ENCODE peak calls at places on chromosomes 12 and 14, in seven cellular contexts. C is AG09319, D is H7, X is NCI-H2081 treated with DMSO at 0.1 percent for 48 hours, J is NCI-H526, B is NAMALWA, V is mammary epithelial cell. E is an unnamed sample.

GRCh38 chr12:53667080-53667479 is 8.8 kb downstream of the ATP5MC2 start:
- DNase-seq in C (no peak), D (no peak), X (no peak), J (no peak), B (no peak), V (no peak), E (no peak)

GRCh38 chr12:101749657-101750056 is 10.4 kb upstream of the SYCP3 start:
- DNase-seq in C (no peak), D (no peak), X (no peak), J (no peak), B (no peak), V (no peak), E (no peak)

GRCh38 chr12:66438601-66439000 is 136.3 kb downstream of the HELB start:
- DNase-seq in C (no peak), D (no peak), X (no peak), J (no peak), B (no peak), V (peak), E (peak)

GRCh38 chr14:76772300-76773187 is 11.3 kb downstream of the VASH1 start:
- DNase-seq in C (no peak), D (peak), X (no peak), J (no peak), B (no peak), V (no peak), E (no peak)

GRCh38 chr14:74941676-74942097 is 13.7 kb downstream of the PGF start:
- DNase-seq in C (no peak), D (peak), X (no peak), J (no peak), B (peak), V (no peak), E (peak)

GRCh38 chr14:67941456-67942018 is 122.0 kb downstream of the RAD51B start:
- DNase-seq in C (no peak), D (no peak), X (no peak), J (no peak), B (no peak), V (no peak), E (peak)

GRCh38 chr14:59087240-59087639 is 101.2 kb upstream of the DAAM1 start:
- DNase-seq in C (no peak), D (no peak), X (no peak), J (no peak), B (no peak), V (no peak), E (no peak)

GRCh38 chr12:29552324-29552927 is 54.9 kb upstream of the OVCH1 start:
- DNase-seq in C (no peak), D (peak), X (no peak), J (peak), B (peak), V (peak), E (peak)